ENCODE peak calls at places on chromosomes 4 and X, in nine cellular contexts. M is mammary epithelial cell; H is Peyer's patch; O is brain microvascular endothelial cell; P is effector memory CD4-positive, alpha-beta T cell; Q is CD8-positive, alpha-beta T cell; D is GM23338; F is substantia nigra; K is CD8-positive, alpha-beta memory T cell. G is an unnamed sample.

GRCh38 chrX:46686003-46686645 is 72.8 kb downstream of the SLC9A7 start:
- DNase-seq in M (peak; percentile 24), H (peak; percentile 64), O (peak; percentile 38), P (no peak), Q (peak; percentile 20), D (peak; percentile 55), F (peak; percentile 1), K (peak; percentile 23), G (no peak)

GRCh38 chrX:115147220-115147619 is 42.0 kb upstream of the RBMXL3 start:
- DNase-seq in M (peak; percentile 4), H (no peak), O (no peak), P (no peak), Q (no peak), D (peak; percentile 8), F (no peak), K (no peak), G (no peak)

GRCh38 chrX:108468486-108468885 is 28.8 kb downstream of the COL4A5 start:
- DNase-seq in M (no peak), H (no peak), O (peak; percentile 6), P (no peak), Q (no peak), D (no peak), F (no peak), K (no peak), G (no peak)

GRCh38 chr4:47330856-47331255 is 132.6 kb downstream of the COMMD8 start:
- DNase-seq in M (no peak), H (no peak), O (no peak), P (no peak), Q (no peak), D (no peak), F (no peak), K (no peak), G (no peak)

GRCh38 chrX:24113161-24113560 is 36.4 kb upstream of the ZFX start:
- DNase-seq in M (no peak), H (no peak), O (no peak), P (no peak), Q (no peak), D (no peak), F (no peak), K (no peak), G (no peak)

GRCh38 chr4:4430492-4431195 is 43.7 kb downstream of the NSG1 start:
- DNase-seq in M (peak; percentile 74), H (peak; percentile 54), O (peak; percentile 89), P (peak; percentile 11), Q (peak; percentile 59), D (peak; percentile 84), F (peak; percentile 47), K (peak; percentile 27), G (peak; percentile 48)

GRCh38 chr4:83109480-83110221 is 4.9 kb downstream of the PLAC8 start:
- DNase-seq in M (no peak), H (peak; percentile 66), O (no peak), P (peak; percentile 24), Q (peak; percentile 38), D (peak; percentile 78), F (peak; percentile 9), K (peak; percentile 46), G (no peak)

GRCh38 chrX:95878874-95879273 is 805.8 kb upstream of the DIAPH2 start:
- DNase-seq in M (no peak), H (no peak), O (no peak), P (no peak), Q (no peak), D (no peak), F (no peak), K (no peak), G (no peak)

GRCh38 chr4:119300388-119301131 is 21.4 kb downstream of the FABP2 start:
- DNase-seq in M (peak; percentile 98), H (peak; percentile 98), O (peak; percentile 90), P (peak; percentile 81), Q (peak; percentile 91), D (peak; percentile 97), F (no peak), K (peak; percentile 89), G (peak; percentile 96)

GRCh38 chr4:116055857-116056827 is 942.7 kb upstream of the NDST4 start:
- DNase-seq in M (peak; percentile 1), H (no peak), O (no peak), P (no peak), Q (no peak), D (peak; percentile 35), F (no peak), K (no peak), G (no peak)

DNA sequence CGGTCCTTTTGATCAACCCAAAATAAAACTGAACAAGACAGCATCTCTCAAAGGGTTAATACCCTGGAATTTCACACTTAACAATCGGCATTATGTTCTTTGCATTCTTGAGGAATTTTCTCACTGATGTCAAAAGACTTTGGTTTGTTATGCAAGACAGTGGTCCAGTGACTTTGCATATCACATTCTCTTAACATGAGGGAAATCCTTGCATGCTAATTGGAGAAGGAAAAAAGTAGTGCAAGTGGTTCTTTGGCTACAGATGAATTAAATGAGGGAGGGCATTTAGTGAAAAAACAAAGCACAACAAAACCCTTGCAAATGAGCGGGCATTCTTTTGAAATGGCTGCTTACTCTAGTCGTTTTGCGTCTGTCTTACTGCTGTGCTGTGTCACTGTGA is 105.1 kb upstream of the LIMCH1 start:
- DNase-seq in M (peak; percentile 4), H (no peak), O (peak; percentile 7), P (no peak), Q (no peak), D (peak; percentile 94), F (no peak), K (no peak), G (no peak)
- H3K27ac ChIP-seq in M (no peak overlapping the region), H (no peak overlapping the region), O (no peak overlapping the region), P (no peak overlapping the region), Q (no peak overlapping the region), D (peak overlapping the region; percentile 5), F (no peak overlapping the region), K (no peak overlapping the region), G (no peak overlapping the region)

DNA sequence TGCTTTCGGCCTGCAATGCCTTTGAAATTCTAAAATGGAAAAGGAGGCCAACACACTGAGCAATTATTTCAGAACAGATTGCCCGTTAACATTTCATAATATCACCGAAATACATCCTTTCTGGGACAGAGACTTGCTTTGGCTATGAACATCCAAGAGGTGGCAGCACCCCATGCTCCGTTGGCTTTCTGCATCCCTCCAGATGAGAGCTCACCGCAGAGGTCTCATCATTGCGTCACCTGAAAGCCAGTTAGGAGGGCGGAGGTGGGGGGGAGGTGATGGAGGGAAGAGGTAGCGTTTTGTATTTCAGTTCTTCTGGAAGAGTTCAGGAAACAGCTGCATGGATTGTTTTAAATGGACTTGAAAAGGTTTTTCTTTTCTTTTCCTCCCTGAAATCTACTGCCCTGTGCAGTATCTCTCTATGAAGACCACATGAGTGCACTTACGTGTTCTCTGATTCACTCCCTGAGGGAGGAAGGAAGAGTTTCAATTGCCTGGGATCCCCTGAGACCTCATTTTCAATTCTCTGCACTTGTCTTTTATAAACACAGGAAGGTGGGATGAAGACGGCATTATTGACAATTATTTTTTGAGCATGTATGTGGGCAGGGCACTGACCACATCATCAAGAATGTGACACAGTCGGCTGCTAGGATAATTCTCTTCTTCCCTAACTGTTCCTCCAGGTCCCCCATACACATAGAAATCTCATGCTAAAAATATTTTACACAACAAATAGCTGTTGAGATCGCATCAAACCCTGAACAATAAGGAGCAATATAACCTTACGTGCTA is 166.9 kb upstream of the PGRMC2 start:
- DNase-seq in M (peak; percentile 83), H (peak; percentile 85), O (peak; percentile 92), P (peak; percentile 17), Q (peak; percentile 59), D (peak; percentile 95), F (peak; percentile 47), K (peak; percentile 22), G (peak; percentile 43)
- H3K27ac ChIP-seq in M (no peak overlapping the region), H (no peak overlapping the region), O (peak overlapping the region; percentile 52), P (no peak overlapping the region), Q (no peak overlapping the region), D (no peak overlapping the region), F (no peak overlapping the region), K (no peak overlapping the region), G (no peak overlapping the region)

GRCh38 chr4:48899432-48899749 is 7.2 kb downstream of the OCIAD2 start:
- DNase-seq in M (no peak), H (no peak), O (no peak), P (no peak), Q (no peak), D (no peak), F (no peak), K (no peak), G (no peak)

GRCh38 chr4:48899950-48900349 is 6.6 kb downstream of the OCIAD2 start:
- DNase-seq in M (no peak), H (no peak), O (peak; percentile 71), P (no peak), Q (no peak), D (no peak), F (no peak), K (no peak), G (no peak)

GRCh38 chr4:48901196-48901595 is 5.4 kb downstream of the OCIAD2 start:
- DNase-seq in M (no peak), H (no peak), O (no peak), P (no peak), Q (no peak), D (no peak), F (no peak), K (no peak), G (no peak)

GRCh38 chr4:48898733-48899431 is 7.7 kb downstream of the OCIAD2 start:
- DNase-seq in M (no peak), H (no peak), O (peak; percentile 37), P (no peak), Q (no peak), D (no peak), F (no peak), K (no peak), G (no peak)

GRCh38 chr4:48896845-48897244 is 9.7 kb downstream of the OCIAD2 start:
- DNase-seq in M (no peak), H (no peak), O (no peak), P (no peak), Q (no peak), D (no peak), F (peak; percentile 4), K (no peak), G (no peak)
- H3K27ac ChIP-seq in M (no peak overlapping the region), H (no peak overlapping the region), O (no peak overlapping the region), P (no peak overlapping the region), Q (no peak overlapping the region), D (no peak overlapping the region), F (no peak overlapping the region), K (no peak overlapping the region), G (no peak overlapping the region)

GRCh38 chrX:11755724-11756123 is 2.3 kb upstream of the MSL3 start:
- DNase-seq in M (no peak), H (no peak), O (no peak), P (no peak), Q (no peak), D (no peak), F (no peak), K (no peak), G (no peak)

GRCh38 chrX:11757729-11758399 is at the start of gene MSL3:
- DNase-seq in M (peak; percentile 36), H (peak; percentile 73), O (peak; percentile 29), P (no peak), Q (peak; percentile 51), D (peak; percentile 57), F (peak; percentile 50), K (no peak), G (no peak)

GRCh38 chrX:11757397-11757728 is 674 bp upstream of the MSL3 start:
- DNase-seq in M (no peak), H (no peak), O (no peak), P (no peak), Q (no peak), D (no peak), F (no peak), K (no peak), G (no peak)

GRCh38 chrX:11754958-11755645 is 2.9 kb upstream of the MSL3 start:
- DNase-seq in M (no peak), H (no peak), O (no peak), P (no peak), Q (no peak), D (no peak), F (no peak), K (no peak), G (no peak)

GRCh38 chrX:11756354-11757318 is 1.4 kb upstream of the MSL3 start:
- DNase-seq in M (no peak), H (no peak), O (no peak), P (no peak), Q (no peak), D (peak; percentile 4), F (no peak), K (no peak), G (no peak)
- H3K27ac ChIP-seq in M (no peak overlapping the region), H (no peak overlapping the region), O (no peak overlapping the region), P (no peak overlapping the region), Q (no peak overlapping the region), D (no peak overlapping the region), F (peak overlapping the region; percentile 80), K (peak overlapping the region; percentile 9), G (no peak overlapping the region)